ENCODE peak calls at places on chromosomes 12 and 14, in six cellular contexts. One of them, this sample, is unnamed.

GRCh38 chr12:120500577-120500976 is 4.7 kb downstream of the DYNLL1 start:
- DNase-seq in CD4-positive, CD25-positive, alpha-beta regulatory T cell: no peak
- DNase-seq in MCF 10A: no peak
- DNase-seq in ACHN: no peak
- DNase-seq in activated naive CD8-positive, alpha-beta T cell treated with anti-CD3 and anti-CD28 coated beads for 36 hours: no peak
- DNase-seq in T-helper 1 cell: no peak
- DNase-seq in this sample: no peak

GRCh38 chr12:89702503-89702902 is 6.1 kb downstream of the ATP2B1 start:
- DNase-seq in CD4-positive, CD25-positive, alpha-beta regulatory T cell: no peak
- DNase-seq in MCF 10A: no peak
- DNase-seq in T-helper 1 cell: no peak
- DNase-seq in ACHN: no peak
- DNase-seq in activated naive CD8-positive, alpha-beta T cell treated with anti-CD3 and anti-CD28 coated beads for 36 hours: no peak
- DNase-seq in this sample: no peak

GRCh38 chr14:29518335-29518734 is 409.3 kb downstream of the PRKD1 start:
- DNase-seq in ACHN: no peak
- DNase-seq in T-helper 1 cell: no peak
- DNase-seq in activated naive CD8-positive, alpha-beta T cell treated with anti-CD3 and anti-CD28 coated beads for 36 hours: no peak
- DNase-seq in CD4-positive, CD25-positive, alpha-beta regulatory T cell: no peak
- DNase-seq in MCF 10A: peak
- DNase-seq in this sample: no peak

GRCh38 chr12:2498961-2499500 is 295.7 kb upstream of the FKBP4 start:
- DNase-seq in activated naive CD8-positive, alpha-beta T cell treated with anti-CD3 and anti-CD28 coated beads for 36 hours: no peak
- DNase-seq in T-helper 1 cell: no peak
- DNase-seq in MCF 10A: no peak
- DNase-seq in ACHN: no peak
- DNase-seq in CD4-positive, CD25-positive, alpha-beta regulatory T cell: no peak
- DNase-seq in this sample: no peak

GRCh38 chr14:91250912-91251311 is 6.4 kb upstream of the GPR68 start:
- DNase-seq in MCF 10A: no peak
- DNase-seq in activated naive CD8-positive, alpha-beta T cell treated with anti-CD3 and anti-CD28 coated beads for 36 hours: no peak
- DNase-seq in T-helper 1 cell: no peak
- DNase-seq in ACHN: no peak
- DNase-seq in CD4-positive, CD25-positive, alpha-beta regulatory T cell: no peak
- DNase-seq in this sample: no peak

GRCh38 chr12:3551386-3551785 is 60.4 kb downstream of the PRMT8 start:
- DNase-seq in T-helper 1 cell: no peak
- DNase-seq in MCF 10A: no peak
- DNase-seq in ACHN: no peak
- DNase-seq in activated naive CD8-positive, alpha-beta T cell treated with anti-CD3 and anti-CD28 coated beads for 36 hours: no peak
- DNase-seq in CD4-positive, CD25-positive, alpha-beta regulatory T cell: no peak
- DNase-seq in this sample: no peak

GRCh38 chr12:123478762-123479161 is 20.8 kb downstream of the SNRNP35 start:
- DNase-seq in ACHN: no peak
- DNase-seq in activated naive CD8-positive, alpha-beta T cell treated with anti-CD3 and anti-CD28 coated beads for 36 hours: no peak
- DNase-seq in T-helper 1 cell: no peak
- DNase-seq in CD4-positive, CD25-positive, alpha-beta regulatory T cell: no peak
- DNase-seq in MCF 10A: peak
- DNase-seq in this sample: no peak

GRCh38 chr12:105406497-105406896 is 76.0 kb downstream of the C12orf75 start:
- DNase-seq in CD4-positive, CD25-positive, alpha-beta regulatory T cell: no peak
- DNase-seq in ACHN: no peak
- DNase-seq in MCF 10A: no peak
- DNase-seq in T-helper 1 cell: no peak
- DNase-seq in activated naive CD8-positive, alpha-beta T cell treated with anti-CD3 and anti-CD28 coated beads for 36 hours: no peak
- DNase-seq in this sample: no peak

GRCh38 chr14:50218501-50218900 is 12.9 kb downstream of the SOS2 start:
- DNase-seq in activated naive CD8-positive, alpha-beta T cell treated with anti-CD3 and anti-CD28 coated beads for 36 hours: no peak
- DNase-seq in CD4-positive, CD25-positive, alpha-beta regulatory T cell: no peak
- DNase-seq in T-helper 1 cell: no peak
- DNase-seq in MCF 10A: no peak
- DNase-seq in ACHN: no peak
- DNase-seq in this sample: no peak

GRCh38 chr12:31821484-31821883 is 92.7 kb upstream of the AMN1 start:
- DNase-seq in T-helper 1 cell: no peak
- DNase-seq in ACHN: no peak
- DNase-seq in activated naive CD8-positive, alpha-beta T cell treated with anti-CD3 and anti-CD28 coated beads for 36 hours: no peak
- DNase-seq in MCF 10A: no peak
- DNase-seq in CD4-positive, CD25-positive, alpha-beta regulatory T cell: no peak
- DNase-seq in this sample: no peak

GRCh38 chr14:37197421-37198272 is at the start of gene MIPOL1:
- DNase-seq in activated naive CD8-positive, alpha-beta T cell treated with anti-CD3 and anti-CD28 coated beads for 36 hours: peak
- DNase-seq in MCF 10A: peak
- DNase-seq in T-helper 1 cell: no peak
- DNase-seq in ACHN: peak
- DNase-seq in CD4-positive, CD25-positive, alpha-beta regulatory T cell: no peak
- DNase-seq in this sample: peak

GRCh38 chr14:54893151-54893760 is 9.4 kb downstream of the GCH1 start:
- DNase-seq in MCF 10A: peak
- DNase-seq in ACHN: peak
- DNase-seq in CD4-positive, CD25-positive, alpha-beta regulatory T cell: peak
- DNase-seq in T-helper 1 cell: no peak
- DNase-seq in activated naive CD8-positive, alpha-beta T cell treated with anti-CD3 and anti-CD28 coated beads for 36 hours: no peak
- DNase-seq in this sample: peak

GRCh38 chr14:60650382-60650961 is 1.2 kb upstream of the SIX1 start:
- DNase-seq in activated naive CD8-positive, alpha-beta T cell treated with anti-CD3 and anti-CD28 coated beads for 36 hours: no peak
- DNase-seq in MCF 10A: no peak
- DNase-seq in T-helper 1 cell: no peak
- DNase-seq in ACHN: no peak
- DNase-seq in CD4-positive, CD25-positive, alpha-beta regulatory T cell: no peak
- DNase-seq in this sample: peak

GRCh38 chr14:72630374-72630773 is 263.5 kb downstream of the DPF3 start:
- DNase-seq in activated naive CD8-positive, alpha-beta T cell treated with anti-CD3 and anti-CD28 coated beads for 36 hours: no peak
- DNase-seq in ACHN: no peak
- DNase-seq in T-helper 1 cell: no peak
- DNase-seq in MCF 10A: no peak
- DNase-seq in CD4-positive, CD25-positive, alpha-beta regulatory T cell: no peak
- DNase-seq in this sample: no peak

GRCh38 chr12:96220902-96221301 is 26.7 kb downstream of the ELK3 start:
- DNase-seq in T-helper 1 cell: no peak
- DNase-seq in MCF 10A: peak
- DNase-seq in ACHN: no peak
- DNase-seq in activated naive CD8-positive, alpha-beta T cell treated with anti-CD3 and anti-CD28 coated beads for 36 hours: no peak
- DNase-seq in CD4-positive, CD25-positive, alpha-beta regulatory T cell: no peak
- DNase-seq in this sample: no peak

GRCh38 chr12:101925935-101926334 is 48.6 kb downstream of the DRAM1 start:
- DNase-seq in CD4-positive, CD25-positive, alpha-beta regulatory T cell: no peak
- DNase-seq in MCF 10A: no peak
- DNase-seq in ACHN: no peak
- DNase-seq in activated naive CD8-positive, alpha-beta T cell treated with anti-CD3 and anti-CD28 coated beads for 36 hours: no peak
- DNase-seq in T-helper 1 cell: no peak
- DNase-seq in this sample: no peak

GRCh38 chr12:122031342-122032216 is 9.9 kb downstream of the BCL7A start:
- DNase-seq in CD4-positive, CD25-positive, alpha-beta regulatory T cell: no peak
- DNase-seq in activated naive CD8-positive, alpha-beta T cell treated with anti-CD3 and anti-CD28 coated beads for 36 hours: peak
- DNase-seq in ACHN: peak
- DNase-seq in MCF 10A: peak
- DNase-seq in T-helper 1 cell: no peak
- DNase-seq in this sample: peak